ENCODE peak calls at places on chromosomes 12 and 14, in four cellular contexts. N is HCT116, M is HepG2, T is K562. K is an unnamed sample.

GRCh38 chr12:91819132-91819447 is 326.6 kb downstream of the BTG1 start:
- DNase-seq in M (no peak), T (no peak), N (no peak), K (no peak)

GRCh38 chr12:50132505-50133135 is 20.6 kb downstream of the COX14 start:
- DNase-seq in M (peak; percentile 48), T (no peak), N (no peak), K (peak; percentile 52)

GRCh38 chr12:30529489-30530269 is 166.0 kb downstream of the IPO8 start:
- DNase-seq in T (peak; percentile 53), M (no peak), N (no peak), K (no peak)

GRCh38 chr12:102474438-102475064 is 5.8 kb downstream of the IGF1 start:
- DNase-seq in T (peak; percentile 59), M (no peak), N (peak; percentile 26), K (no peak)

GRCh38 chr14:104936361-104937155 is 11.9 kb downstream of the PLD4 start:
- DNase-seq in T (no peak), N (no peak), M (no peak), K (no peak)

GRCh38 chr14:75070383-75070782 is 942 bp downstream of the ZC2HC1C start:
- DNase-seq in N (no peak), M (no peak), T (peak; percentile 25), K (no peak)

GRCh38 chr12:117158911-117159310 is 31.4 kb downstream of the FBXO21 start:
- DNase-seq in M (no peak), N (no peak), T (no peak), K (no peak)

GRCh38 chr12:109394891-109395290 is 47.2 kb downstream of the MYO1H start:
- DNase-seq in M (no peak), N (no peak), T (no peak), K (no peak)

GRCh38 chr12:51972849-51973273 is 21.4 kb downstream of the ACVR1B start:
- DNase-seq in T (peak; percentile 52), M (no peak), N (no peak), K (no peak)

GRCh38 chr14:74637184-74637562 is 25.1 kb upstream of the LTBP2 start:
- DNase-seq in T (no peak), N (no peak), M (no peak), K (no peak)

GRCh38 chr14:63659726-63660125 is 18.1 kb upstream of the WDR89 start:
- DNase-seq in M (peak; percentile 43), T (no peak), N (no peak), K (no peak)

GRCh38 chr14:90781876-90782275 is 34.4 kb downstream of the TTC7B start:
- DNase-seq in T (no peak), M (no peak), N (no peak), K (no peak)

DNA sequence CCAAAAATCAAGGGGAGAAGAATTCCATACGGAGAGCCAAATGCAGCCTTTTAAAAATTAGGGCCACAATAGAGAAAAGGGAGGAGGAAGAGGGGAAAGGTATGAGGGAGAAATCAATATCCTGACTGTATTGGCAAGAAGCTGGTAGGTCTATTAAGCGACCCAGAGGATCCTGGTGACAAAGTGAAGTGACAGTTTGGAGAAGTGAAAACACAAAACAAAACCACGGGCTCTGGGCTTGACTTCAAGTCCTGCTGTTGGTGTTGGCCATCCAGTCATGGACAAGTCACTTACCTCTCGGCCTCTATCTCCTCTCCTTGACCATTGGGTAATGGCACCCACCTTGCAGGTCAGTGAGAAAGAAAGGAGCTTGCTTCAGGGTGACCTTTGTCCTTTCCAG is 47.0 kb upstream of the KCNA5 start:
- DNase-seq in N (no peak), M (no peak), T (no peak), K (no peak)
- TF ChIP-seq ZNF274 in N (no peak), M (no peak), T (no peak), K (no peak)

DNA sequence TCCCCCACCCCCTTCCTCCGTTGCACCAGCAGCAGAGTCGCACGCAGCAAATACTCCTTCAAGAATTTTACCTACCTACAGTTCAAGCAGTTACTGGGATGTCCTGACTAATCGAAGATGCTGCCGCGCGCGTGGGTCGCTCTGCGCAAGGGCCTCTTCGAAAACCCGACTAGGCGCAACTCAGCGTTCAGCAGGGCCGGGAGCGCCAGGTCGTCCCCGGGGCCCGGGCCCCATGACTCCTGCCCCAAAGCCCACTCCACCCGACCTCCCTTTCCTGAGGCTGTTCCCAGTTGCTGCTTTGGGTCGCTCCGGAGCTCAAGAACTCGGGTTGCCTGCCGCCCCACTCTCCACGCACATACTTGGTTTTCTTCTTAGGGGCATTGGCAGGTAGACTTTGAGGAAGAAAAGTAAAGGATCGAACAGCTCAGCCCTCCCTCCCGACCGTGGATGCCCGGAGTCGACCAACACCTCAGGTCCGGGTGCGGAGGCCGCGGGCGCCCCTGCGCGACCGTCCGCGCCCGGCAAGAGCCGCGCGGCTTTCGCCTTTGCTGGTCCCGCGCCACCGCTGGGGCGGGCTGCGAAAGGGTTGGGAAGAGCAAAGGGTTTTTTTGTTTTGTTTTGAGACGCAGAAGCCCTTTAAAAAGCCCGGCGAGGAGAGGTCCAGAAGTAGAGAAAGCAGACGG is 1.9 kb downstream of the BMP4 start:
- DNase-seq in M (no peak), N (no peak), T (no peak), K (no peak)
- TF ChIP-seq ZNF274 in M (peak; percentile 34), N (no peak), T (no peak), K (no peak)

DNA sequence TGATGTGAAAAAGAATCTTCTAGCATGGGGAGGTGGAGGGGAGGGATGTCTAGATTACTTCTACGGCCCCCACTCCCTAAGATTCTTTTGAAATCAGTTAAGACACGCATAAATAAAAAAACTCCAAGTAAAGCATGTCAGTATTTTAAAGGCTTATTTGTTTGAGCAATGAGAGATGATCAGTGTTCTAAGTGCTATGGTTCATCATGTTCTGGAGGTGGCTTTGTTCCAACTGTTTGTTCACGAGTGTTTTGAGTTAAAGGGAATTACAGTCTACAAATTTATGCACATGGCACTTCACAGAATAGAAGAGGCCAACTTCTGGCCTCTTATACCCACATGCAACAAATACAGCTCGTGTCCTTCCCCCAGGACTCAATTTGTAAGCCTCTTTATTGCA is 394.9 kb downstream of the RAD51B start:
- DNase-seq in M (no peak), N (no peak), T (no peak), K (no peak)
- TF ChIP-seq ZNF274 in M (no peak), N (no peak), T (no peak), K (no peak)

DNA sequence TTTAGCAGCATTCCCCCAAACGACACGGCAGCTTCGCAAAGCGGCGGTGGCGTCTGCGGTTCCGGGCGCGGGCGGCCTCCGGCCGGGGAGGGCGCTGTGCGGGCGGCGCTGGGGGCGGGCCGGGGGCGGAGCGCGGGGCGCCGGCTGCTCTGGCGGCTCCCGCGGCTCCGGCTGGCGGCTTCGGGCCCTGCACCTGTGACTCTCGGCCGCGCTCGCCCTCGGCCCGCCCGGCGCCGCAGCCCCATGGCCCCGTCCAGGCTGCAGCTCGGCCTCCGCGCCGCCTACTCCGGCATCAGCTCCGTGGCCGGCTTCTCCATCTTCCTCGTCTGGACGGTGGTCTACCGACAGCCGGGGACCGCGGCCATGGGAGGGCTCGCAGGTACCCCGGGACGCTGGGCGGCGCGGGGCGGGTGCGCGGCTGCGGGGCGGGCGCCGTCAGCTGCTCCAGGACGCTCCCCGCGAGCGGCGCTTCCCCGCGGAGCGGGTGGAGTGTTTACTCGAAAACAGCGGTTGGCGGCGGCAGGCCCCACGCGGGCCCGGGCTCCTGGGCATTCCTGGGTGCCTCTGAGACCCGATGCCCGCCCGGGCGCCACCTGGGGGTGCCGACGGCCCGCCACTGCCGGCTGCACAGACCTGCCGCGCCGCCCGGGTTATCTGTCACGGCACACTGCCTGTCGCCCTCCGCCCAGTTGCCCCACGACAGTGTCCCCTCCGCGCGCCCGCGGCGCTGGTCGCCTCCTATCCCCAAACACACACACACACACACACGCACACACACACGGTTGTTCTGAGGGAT is at the start of gene SLC48A1:
- DNase-seq in M (peak; percentile 30), N (no peak), T (peak; percentile 94), K (peak; percentile 57)
- TF ChIP-seq ZNF274 in M (no peak), N (no peak), T (no peak), K (no peak)

DNA sequence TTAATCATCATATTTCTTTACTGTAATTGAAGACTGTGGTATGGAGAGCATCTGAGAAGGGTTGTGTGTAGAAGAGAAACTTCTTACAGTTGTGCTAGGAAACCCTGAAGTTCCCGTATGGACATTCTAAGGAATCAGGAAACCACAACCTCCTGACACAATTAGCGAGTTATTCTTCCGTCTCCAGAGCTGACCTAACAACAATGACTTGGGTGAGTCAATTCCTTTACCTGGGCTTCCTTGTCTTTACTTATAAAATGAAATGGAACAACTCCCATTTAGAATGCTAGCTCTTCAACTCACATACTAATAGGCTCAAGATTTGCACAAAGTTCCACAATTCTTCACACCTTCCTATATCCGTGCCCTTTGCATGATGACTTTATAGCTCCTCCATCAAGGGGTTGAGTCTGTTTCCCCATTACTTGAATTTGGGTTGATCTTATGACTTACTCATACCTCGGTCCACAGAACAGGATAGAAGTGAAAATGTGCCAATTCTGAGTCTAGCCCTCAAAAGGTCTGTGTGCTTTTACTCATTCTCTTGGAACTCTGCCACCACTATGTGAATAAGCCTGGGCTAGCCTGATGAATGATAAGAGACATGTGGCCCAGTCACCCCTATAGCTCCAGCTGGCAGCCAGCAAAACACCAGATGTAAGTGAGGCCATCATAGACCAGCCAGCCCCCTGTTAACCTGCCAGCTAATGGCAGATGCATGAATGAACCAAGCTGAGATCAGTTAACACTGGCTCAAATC is 459.4 kb downstream of the ETNK1 start:
- DNase-seq in N (no peak), T (peak; percentile 8), M (peak; percentile 6), K (no peak)
- TF ChIP-seq ZNF274 in N (no peak), T (no peak), M (no peak), K (no peak)

GRCh38 chr12:9792185-9792900 is 31.6 kb upstream of the CD69 start:
- DNase-seq in M (no peak), T (no peak), N (no peak), K (no peak)
- TF ChIP-seq ZNF274 in M (no peak), T (no peak), N (no peak), K (no peak)

DNA sequence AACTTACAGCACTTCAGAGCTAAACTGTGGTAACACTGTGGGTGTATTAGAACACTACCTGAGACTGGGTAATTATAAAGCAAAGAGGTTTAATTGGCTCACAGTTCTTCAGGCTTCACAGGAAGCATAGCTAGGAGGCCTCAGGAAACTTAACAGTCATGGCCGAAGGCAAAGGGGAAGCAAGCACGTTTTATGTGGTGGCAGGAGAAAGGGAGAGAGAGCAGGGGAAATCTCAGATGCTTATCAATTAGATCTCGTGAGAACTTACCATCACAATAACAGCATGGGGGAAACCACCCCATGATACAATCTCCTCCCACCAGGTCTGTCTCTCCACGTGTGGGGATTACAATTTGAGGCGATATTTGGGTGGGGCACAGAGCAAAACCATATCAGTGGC is 512.6 kb downstream of the RERGL start:
- DNase-seq in N (no peak), T (no peak), M (no peak), K (no peak)
- TF ChIP-seq ZNF274 in N (no peak), T (no peak), M (no peak), K (no peak)

DNA sequence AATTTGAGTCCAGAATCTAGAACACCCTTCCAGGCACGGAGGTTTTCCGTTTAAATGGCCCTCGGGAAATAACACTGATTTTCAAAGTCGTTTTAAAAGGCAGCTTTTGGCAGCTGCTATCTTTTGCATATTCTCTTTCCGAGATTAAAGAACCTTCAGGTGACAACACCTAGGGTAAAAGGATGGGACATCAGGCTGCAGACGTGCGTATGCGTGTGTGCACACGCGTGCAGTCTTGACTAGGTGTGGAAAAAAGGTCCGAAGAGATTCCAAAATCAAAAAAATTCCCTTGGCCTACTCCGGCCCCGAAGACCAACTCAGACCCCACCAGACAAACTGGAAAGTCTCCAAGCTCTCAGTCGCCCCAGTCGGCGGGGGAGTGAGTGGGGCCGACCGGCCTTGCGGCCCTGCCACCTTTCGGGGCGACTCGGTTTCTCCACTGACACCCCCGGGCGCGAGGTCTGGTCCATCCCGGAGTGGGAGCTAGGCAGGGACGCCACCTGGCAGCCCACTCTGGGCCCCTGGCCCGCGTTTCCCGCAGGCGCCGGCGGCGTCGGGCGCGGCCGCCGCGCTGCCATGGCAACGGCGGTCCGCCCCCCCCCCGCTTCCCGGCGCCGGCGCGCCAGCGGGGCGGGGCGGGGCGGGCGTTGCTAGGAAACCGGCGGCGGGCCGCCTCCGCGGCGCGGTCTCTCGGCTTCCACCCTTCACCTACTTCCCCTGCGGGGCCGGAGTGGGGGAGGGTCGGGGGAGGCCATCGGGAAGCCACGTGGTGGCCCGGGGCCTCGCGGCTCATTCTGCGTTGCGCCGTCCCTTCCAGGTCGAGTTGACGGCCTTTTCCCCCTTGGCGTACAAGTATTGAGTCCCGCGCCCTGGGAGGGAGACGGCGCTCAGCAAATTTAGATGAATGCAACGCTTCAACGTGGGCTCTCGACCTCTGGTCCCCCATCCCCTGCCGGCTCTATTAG is 253.2 kb downstream of the EFCAB11 start:
- DNase-seq in N (peak; percentile 2), M (peak; percentile 34), T (peak; percentile 93), K (peak; percentile 55)
- TF ChIP-seq ZNF274 in N (no peak), M (no peak), T (no peak), K (no peak)